ENCODE peak calls at places on chromosome 13, in eight cellular contexts. L is T-helper 1 cell, C is foreskin fibroblast, P is posterior cingulate gyrus, B is NCI-H1417, Z is frontal cortex, E is COR-L47, U is kidney tubule cell. T is an unnamed sample.

GRCh38 chr13:82356667-82357066 is 1525.6 kb downstream of the SLITRK1 start:
- DNase-seq in Z (no peak), E (peak; percentile 0), C (no peak), P (no peak), L (no peak), U (no peak), B (no peak), T (no peak)

GRCh38 chr13:39232999-39233398 is 194.7 kb downstream of the NHLRC3 start:
- DNase-seq in B (no peak), P (no peak), Z (no peak), E (no peak), U (no peak), C (no peak), L (no peak), T (no peak)

GRCh38 chr13:24644051-24644450 is 36.2 kb upstream of the ATP12A start:
- DNase-seq in L (no peak), E (peak; percentile 1), U (no peak), B (no peak), Z (no peak), P (no peak), C (peak; percentile 24), T (no peak)

GRCh38 chr13:107284168-107284567 is 716.2 kb upstream of the ARGLU1 start:
- DNase-seq in L (no peak), C (no peak), E (no peak), P (no peak), B (no peak), U (peak; percentile 26), Z (no peak), T (no peak)

GRCh38 chr13:51764184-51765141 is 39.5 kb downstream of the DHRS12 start:
- DNase-seq in E (peak; percentile 2), Z (peak; percentile 55), C (peak; percentile 80), L (peak; percentile 48), P (peak; percentile 43), U (peak; percentile 90), B (no peak), T (peak; percentile 51)

GRCh38 chr13:30256713-30257432 is 50.5 kb downstream of the KATNAL1 start:
- DNase-seq in P (no peak), E (no peak), B (no peak), C (no peak), L (no peak), Z (no peak), U (no peak), T (no peak)

GRCh38 chr13:110503979-110504499 is 57.5 kb downstream of the RAB20 start:
- DNase-seq in L (no peak), Z (no peak), U (no peak), B (no peak), E (no peak), P (no peak), C (no peak), T (no peak)

GRCh38 chr13:71378992-71379905 is 487.8 kb downstream of the DACH1 start:
- DNase-seq in B (no peak), Z (no peak), E (no peak), U (peak; percentile 4), L (no peak), P (no peak), C (no peak), T (no peak)

GRCh38 chr13:35987572-35988513 is 143.3 kb downstream of the DCLK1 start:
- DNase-seq in L (no peak), P (no peak), Z (no peak), U (no peak), E (peak; percentile 83), B (no peak), C (no peak), T (no peak)